ENCODE peak calls at places on chromosomes 4 and X, in four cellular contexts. One of them, this sample, is unnamed.

GRCh38 chrX:31280580-31280979 is 208.7 kb upstream of the FTHL17 start:
- DNase-seq in CD8-positive, alpha-beta T cell: no peak
- DNase-seq in upper lobe of left lung: no peak
- DNase-seq in left lung: no peak
- DNase-seq in this sample: no peak

GRCh38 chr4:8818063-8818881 is 53.4 kb downstream of the HMX1 start:
- DNase-seq in CD8-positive, alpha-beta T cell: no peak
- DNase-seq in upper lobe of left lung: peak; percentile 10
- DNase-seq in left lung: peak; percentile 20
- DNase-seq in this sample: no peak

GRCh38 chr4:156241896-156242295 is 288.2 kb upstream of the CTSO start:
- DNase-seq in CD8-positive, alpha-beta T cell: no peak
- DNase-seq in upper lobe of left lung: no peak
- DNase-seq in left lung: no peak
- DNase-seq in this sample: no peak

GRCh38 chr4:654526-654845 is 19.6 kb downstream of the ATP5ME start:
- DNase-seq in CD8-positive, alpha-beta T cell: no peak
- DNase-seq in upper lobe of left lung: no peak
- DNase-seq in left lung: no peak
- DNase-seq in this sample: no peak

GRCh38 chr4:185793716-185794115 is 18.3 kb downstream of the SORBS2 start:
- DNase-seq in CD8-positive, alpha-beta T cell: no peak
- DNase-seq in upper lobe of left lung: no peak
- DNase-seq in left lung: no peak
- DNase-seq in this sample: no peak

GRCh38 chr4:143514432-143514831 is 930 bp downstream of the SMARCA5 start:
- DNase-seq in CD8-positive, alpha-beta T cell: no peak
- DNase-seq in upper lobe of left lung: peak; percentile 49
- DNase-seq in left lung: peak; percentile 59
- DNase-seq in this sample: no peak

GRCh38 chr4:123288309-123289025 is 108.1 kb upstream of the SPRY1 start:
- DNase-seq in CD8-positive, alpha-beta T cell: no peak
- DNase-seq in upper lobe of left lung: no peak
- DNase-seq in left lung: no peak
- DNase-seq in this sample: no peak

GRCh38 chr4:143026459-143027170 is 158.1 kb upstream of the USP38 start:
- DNase-seq in CD8-positive, alpha-beta T cell: no peak
- DNase-seq in upper lobe of left lung: no peak
- DNase-seq in left lung: no peak
- DNase-seq in this sample: no peak

GRCh38 chr4:105243446-105243845 is 96.8 kb downstream of the TET2 start:
- DNase-seq in CD8-positive, alpha-beta T cell: no peak
- DNase-seq in upper lobe of left lung: no peak
- DNase-seq in left lung: no peak
- DNase-seq in this sample: no peak

GRCh38 chr4:131054489-131055019 is 1958.6 kb downstream of the C4orf33 start:
- DNase-seq in CD8-positive, alpha-beta T cell: no peak
- DNase-seq in upper lobe of left lung: no peak
- DNase-seq in left lung: no peak
- DNase-seq in this sample: no peak

GRCh38 chr4:40967550-40967949 is 217.8 kb downstream of the NSUN7 start:
- DNase-seq in CD8-positive, alpha-beta T cell: no peak
- DNase-seq in upper lobe of left lung: no peak
- DNase-seq in left lung: no peak
- DNase-seq in this sample: no peak
- H3K4me3 ChIP-seq in CD8-positive, alpha-beta T cell: no peak overlapping the region
- H3K4me3 ChIP-seq in upper lobe of left lung: no peak overlapping the region
- H3K4me3 ChIP-seq in left lung: no peak overlapping the region
- H3K4me3 ChIP-seq in this sample: no peak overlapping the region

GRCh38 chr4:80336582-80336981 is 1.1 kb downstream of the CFAP299 start:
- DNase-seq in CD8-positive, alpha-beta T cell: no peak
- DNase-seq in upper lobe of left lung: peak; percentile 47
- DNase-seq in left lung: peak; percentile 36
- DNase-seq in this sample: no peak
- TF ChIP-seq CTCF in CD8-positive, alpha-beta T cell: no peak
- TF ChIP-seq CTCF in upper lobe of left lung: no peak
- TF ChIP-seq CTCF in left lung: no peak
- TF ChIP-seq CTCF in this sample: peak; percentile 53

DNA sequence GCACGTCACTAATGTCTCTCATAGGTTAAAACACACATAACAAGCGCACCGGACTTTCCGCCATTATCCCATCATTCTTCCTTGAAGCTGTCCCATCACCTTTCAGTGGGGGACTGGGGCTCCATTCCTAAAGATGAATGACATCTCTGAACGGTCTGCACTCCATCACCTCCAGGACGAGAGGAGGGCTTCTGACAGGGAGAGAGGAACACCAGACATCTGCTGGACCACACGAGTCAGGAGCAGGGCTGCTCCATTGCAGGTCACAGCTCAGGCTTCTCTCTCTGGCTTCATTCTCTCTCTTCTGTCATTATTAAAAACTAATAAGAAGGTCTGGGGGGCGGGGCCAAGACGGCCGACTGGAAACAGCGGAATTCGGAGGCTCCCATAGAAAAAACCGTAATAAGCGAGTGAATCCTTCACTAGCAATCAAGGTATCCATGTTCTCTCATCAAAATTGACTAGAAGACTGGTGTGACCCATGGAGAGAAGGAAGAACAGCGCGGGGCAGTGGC is 289.8 kb downstream of the LDB2 start:
- DNase-seq in CD8-positive, alpha-beta T cell: no peak
- DNase-seq in upper lobe of left lung: no peak
- DNase-seq in left lung: no peak
- DNase-seq in this sample: no peak
- H3K4me3 ChIP-seq in CD8-positive, alpha-beta T cell: no peak overlapping the region
- H3K4me3 ChIP-seq in upper lobe of left lung: no peak overlapping the region
- H3K4me3 ChIP-seq in left lung: no peak overlapping the region
- H3K4me3 ChIP-seq in this sample: no peak overlapping the region

DNA sequence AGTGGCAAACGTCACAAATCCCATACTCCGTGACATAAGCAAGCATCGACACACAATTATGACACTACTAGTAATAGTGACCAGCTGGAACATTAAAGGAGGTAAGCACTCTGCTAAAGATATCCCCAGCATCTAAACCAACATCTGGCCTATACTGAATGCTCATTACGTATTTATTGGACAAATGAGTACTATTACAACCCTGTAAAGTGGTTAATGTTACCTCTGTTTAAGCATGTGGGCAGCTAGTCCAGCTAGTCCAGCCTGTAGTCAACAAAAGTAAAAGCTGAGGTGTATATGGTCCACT is 419 bp upstream of the RPGR start:
- DNase-seq in CD8-positive, alpha-beta T cell: no peak
- DNase-seq in upper lobe of left lung: no peak
- DNase-seq in left lung: no peak
- DNase-seq in this sample: no peak
- TF ChIP-seq CTCF in CD8-positive, alpha-beta T cell: peak; percentile 6
- TF ChIP-seq CTCF in upper lobe of left lung: no peak
- TF ChIP-seq CTCF in left lung: peak; percentile 5
- TF ChIP-seq CTCF in this sample: no peak

DNA sequence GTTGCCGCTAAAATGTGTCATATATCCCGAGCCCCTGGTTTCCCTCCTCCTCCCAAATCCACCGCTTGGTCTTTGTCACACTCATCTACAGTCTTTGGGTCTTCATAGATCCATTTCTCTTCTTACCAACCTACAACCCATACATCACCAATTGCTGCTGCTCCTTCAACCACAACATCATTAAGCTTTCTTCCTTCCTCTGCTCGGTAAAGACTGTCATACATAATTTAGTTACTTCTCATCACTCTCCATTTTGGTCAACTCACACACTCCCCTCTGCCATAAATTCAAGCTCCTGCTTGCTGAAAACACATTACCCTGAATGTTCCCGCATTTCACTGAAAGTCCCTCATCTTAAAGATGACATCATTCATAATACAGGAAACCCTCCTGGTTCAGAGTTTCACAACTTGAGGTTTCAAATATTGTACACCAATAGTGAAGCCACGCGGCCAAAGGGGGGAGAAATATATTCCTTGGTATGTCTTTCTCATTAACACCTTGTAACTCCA is 1.7 kb upstream of the DCTD start:
- DNase-seq in CD8-positive, alpha-beta T cell: no peak
- DNase-seq in upper lobe of left lung: no peak
- DNase-seq in left lung: no peak
- DNase-seq in this sample: no peak
- H3K4me3 ChIP-seq in CD8-positive, alpha-beta T cell: no peak overlapping the region
- H3K4me3 ChIP-seq in upper lobe of left lung: no peak overlapping the region
- H3K4me3 ChIP-seq in left lung: no peak overlapping the region
- H3K4me3 ChIP-seq in this sample: no peak overlapping the region

This sample was measured in AG04449.